ENCODE peak calls at places on chromosomes 16 and 17, in ten cellular contexts. W is psoas muscle; D is NCI-H2029; X is SK-N-SH; S is stimulated activated CD8-positive, alpha-beta memory T cell treated with anti-CD3 and anti-CD28 coated beads, Interleukin-4, amount 100 ng/mL, for 24 hours; A is colonic mucosa; P is GM19239; T is activated naive CD8-positive, alpha-beta T cell treated with anti-CD3 and anti-CD28 coated beads, Interleukin-2, amount 50 U/mL, for 24 hours; I is HuH-7; N is NCI-H510A treated with DMSO at 0.1 percent for 48 hours. Y is an unnamed sample.
A peak's percentile ranks its signal among the peaks of the same experiment; 100 is the strongest.

GRCh38 chr16:11609474-11610120 is 22.9 kb upstream of the LITAF start:
- DNase-seq in W (no peak), D (no peak), X (no peak), S (no peak), A (no peak), P (no peak), T (no peak), I (no peak), N (no peak), Y (no peak)

GRCh38 chr17:37360632-37361031 is 15.2 kb upstream of the C17orf78 start:
- DNase-seq in W (no peak), D (no peak), X (no peak), S (no peak), A (no peak), P (no peak), T (no peak), I (no peak), N (no peak), Y (no peak)

GRCh38 chr16:83363521-83363920 is 444.3 kb upstream of the HSBP1 start:
- DNase-seq in W (no peak), D (no peak), X (no peak), S (no peak), A (no peak), P (no peak), T (no peak), I (no peak), N (no peak), Y (no peak)

GRCh38 chr17:51128089-51128488 is 7.4 kb upstream of the SPAG9 start:
- DNase-seq in W (no peak), D (no peak), X (no peak), S (no peak), A (no peak), P (no peak), T (no peak), I (no peak), N (no peak), Y (no peak)

GRCh38 chr17:46898860-46899259 is 24.1 kb upstream of the GOSR2 start:
- DNase-seq in W (no peak), D (no peak), X (no peak), S (no peak), A (no peak), P (no peak), T (no peak), I (no peak), N (no peak), Y (no peak)

GRCh38 chr16:73196670-73197069 is 148.7 kb upstream of the ZFHX3 start:
- DNase-seq in W (peak; percentile 80), D (peak; percentile 60), X (peak; percentile 42), S (peak; percentile 4), A (peak; percentile 80), P (peak; percentile 49), T (peak; percentile 26), I (peak; percentile 80), N (peak; percentile 44), Y (peak; percentile 67)

GRCh38 chr17:6420173-6420641 is 14.7 kb downstream of the AIPL1 start:
- DNase-seq in W (no peak), D (peak; percentile 18), X (no peak), S (peak; percentile 11), A (no peak), P (no peak), T (peak; percentile 28), I (peak; percentile 50), N (peak; percentile 28), Y (no peak)

GRCh38 chr17:81832608-81833159 is 407 bp downstream of the MCRIP1 start:
- DNase-seq in W (peak; percentile 72), D (no peak), X (peak; percentile 75), S (peak; percentile 23), A (peak; percentile 40), P (no peak), T (peak; percentile 65), I (no peak), N (peak; percentile 73), Y (no peak)

GRCh38 chr17:69506489-69506888 is 92.0 kb downstream of the MAP2K6 start:
- DNase-seq in W (no peak), D (no peak), X (no peak), S (no peak), A (no peak), P (no peak), T (no peak), I (no peak), N (no peak), Y (no peak)

GRCh38 chr17:37490022-37490587 is 414 bp downstream of the DUSP14 start:
- DNase-seq in W (peak; percentile 79), D (peak; percentile 2), X (peak; percentile 88), S (peak; percentile 60), A (peak; percentile 61), P (peak; percentile 45), T (peak; percentile 85), I (no peak), N (peak; percentile 52), Y (peak; percentile 67)

GRCh38 chr16:66036775-66037715 is 329.4 kb upstream of the CDH5 start:
- DNase-seq in W (peak; percentile 70), D (no peak), X (no peak), S (no peak), A (no peak), P (no peak), T (no peak), I (no peak), N (no peak), Y (no peak)

Y was measured in heart right ventricle.